ENCODE peak calls at places on chromosome 16, in nine cellular contexts. F is prostate gland, B is stomach, Z is spleen, G is heart left ventricle, X is body of pancreas, N is adrenal gland, Y is uterus, L is transverse colon. R is an unnamed sample. For H3K36me3, the result is how much of the 10 kb centered on the place peaks cover.

GRCh38 chr16:56999409-57000270 is 10.3 kb downstream of the NLRC5 start:
- DNase-seq in F (no peak), Z (peak), L (no peak), N (no peak), B (peak), G (no peak), X (no peak), Y (peak), R (no peak)

GRCh38 chr16:70523621-70524405 is at the start of gene SF3B3:
- DNase-seq in Y (peak), G (peak), N (peak), X (peak), F (peak), Z (peak), B (peak), L (peak), R (peak)

GRCh38 chr16:86584071-86584685 is 5.8 kb downstream of the FOXL1 start:
- DNase-seq in B (no peak), L (no peak), X (no peak), N (no peak), Z (no peak), F (no peak), Y (no peak), G (no peak), R (no peak)

GRCh38 chr16:5678371-5678770 is 580.8 kb upstream of the EEF2KMT start:
- DNase-seq in L (no peak), Y (no peak), B (no peak), N (no peak), Z (no peak), G (no peak), X (no peak), F (no peak), R (no peak)

GRCh38 chr16:66487580-66488235 is 60.6 kb downstream of the BEAN1 start:
- DNase-seq in G (no peak), B (peak), Z (no peak), L (no peak), F (no peak), Y (peak), N (no peak), X (no peak), R (no peak)

GRCh38 chr16:64687089-64687488 is 434.8 kb downstream of the CDH11 start:
- DNase-seq in Z (no peak), L (no peak), G (no peak), X (no peak), N (no peak), Y (no peak), B (no peak), F (no peak), R (no peak)

GRCh38 chr16:82344157-82344556 is 174.1 kb upstream of the MPHOSPH6 start:
- DNase-seq in Z (no peak), N (no peak), L (no peak), X (peak), F (peak), G (no peak), B (peak), Y (no peak), R (peak)

GRCh38 chr16:9109255-9109654 is 17.8 kb downstream of the HAPSTR1 start:
- DNase-seq in G (no peak), F (no peak), L (no peak), N (no peak), B (no peak), Y (no peak), Z (no peak), X (no peak), R (no peak)

GRCh38 chr16:58882292-58882691 is 148.2 kb upstream of the GOT2 start:
- DNase-seq in N (no peak), G (no peak), X (no peak), L (no peak), F (no peak), Z (no peak), B (no peak), Y (no peak), R (no peak)

GRCh38 chr16:80968386-80969113 is 38.1 kb downstream of the CMC2 start:
- DNase-seq in Z (no peak), L (no peak), X (no peak), F (no peak), Y (no peak), N (no peak), G (no peak), B (no peak), R (no peak)

GRCh38 chr16:53998024-53998810 is 288.4 kb downstream of the IRX3 start:
- DNase-seq in Z (no peak), L (no peak), B (no peak), X (no peak), F (no peak), G (no peak), Y (no peak), N (no peak), R (no peak)

GRCh38 chr16:83839561-83839960 is 31.8 kb downstream of the HSBP1 start:
- DNase-seq in X (no peak), Z (no peak), B (no peak), G (no peak), F (no peak), N (no peak), L (no peak), Y (no peak), R (no peak)

GRCh38 chr16:46763147-46763546 is 15.0 kb upstream of the MYLK3 start:
- DNase-seq in N (no peak), F (no peak), Z (peak), X (peak), L (no peak), G (peak), Y (no peak), B (no peak), R (no peak)

GRCh38 chr16:11768850-11769249 is 26.2 kb upstream of the TXNDC11 start:
- DNase-seq in N (no peak), Y (no peak), L (no peak), X (no peak), G (no peak), F (no peak), B (no peak), Z (no peak), R (no peak)

GRCh38 chr16:54460254-54460860 is 173.8 kb upstream of the IRX3 start:
- DNase-seq in F (no peak), L (no peak), Y (no peak), G (no peak), Z (no peak), N (no peak), X (no peak), B (no peak), R (no peak)

GRCh38 chr16:3259097-3259496 is 2.7 kb upstream of the MEFV start:
- DNase-seq in B (peak), Y (no peak), X (peak), Z (no peak), G (peak), L (peak), F (no peak), N (peak), R (peak)

GRCh38 chr16:3147046-3147756 is 12.4 kb downstream of the ZNF213 start:
- DNase-seq in Z (peak), N (no peak), F (no peak), L (no peak), X (no peak), B (no peak), G (peak), Y (no peak), R (no peak)

GRCh38 chr16:79163666-79164377 is 436.7 kb downstream of the MAF start:
- DNase-seq in F (no peak), Z (no peak), G (peak), X (no peak), L (peak), N (no peak), Y (no peak), B (no peak), R (no peak)

GRCh38 chr16:49788936-49789335 is 67.0 kb downstream of the ZNF423 start:
- DNase-seq in Y (peak), X (no peak), N (no peak), Z (no peak), B (no peak), F (no peak), G (no peak), L (no peak), R (no peak)

GRCh38 chr16:79601092-79601977 is 798 bp upstream of the MAF start:
- DNase-seq in B (peak), Z (peak), L (peak), Y (peak), N (peak), F (peak), X (peak), G (peak), R (peak)

GRCh38 chr16:11140466-11140865 is 115.5 kb downstream of the SOCS1 start:
- DNase-seq in Z (no peak), Y (no peak), F (no peak), N (no peak), L (no peak), G (no peak), B (no peak), X (no peak), R (no peak)

GRCh38 chr16:66035096-66035495 is 331.4 kb upstream of the CDH5 start:
- DNase-seq in Y (no peak), G (no peak), L (no peak), F (no peak), Z (no peak), N (no peak), B (no peak), X (no peak), R (no peak)

GRCh38 chr16:27230562-27230991 is 27.3 kb downstream of the KDM8 start:
- DNase-seq in N (no peak), B (peak), F (no peak), X (no peak), L (peak), G (no peak), Z (peak), Y (no peak), R (no peak)

GRCh38 chr16:89855301-89855945 is 18.0 kb upstream of the TCF25 start:
- DNase-seq in Y (no peak), F (no peak), Z (no peak), B (no peak), L (no peak), N (no peak), G (no peak), X (no peak), R (no peak)

GRCh38 chr16:71896688-71897368 is 1.5 kb downstream of the IST1 start:
- DNase-seq in X (no peak), Y (no peak), N (no peak), F (no peak), L (no peak), B (no peak), Z (no peak), G (no peak), R (no peak)

GRCh38 chr16:66344533-66345145 is 21.9 kb upstream of the CDH5 start:
- DNase-seq in X (peak), B (no peak), F (no peak), Z (peak), G (no peak), L (no peak), Y (no peak), N (no peak), R (peak)

GRCh38 chr16:25747160-25747758 is 55.5 kb downstream of the HS3ST4 start:
- DNase-seq in X (no peak), G (no peak), B (no peak), F (no peak), Y (no peak), Z (no peak), L (no peak), N (peak), R (peak)

GRCh38 chr16:2986623-2987188 is 6.5 kb upstream of the PKMYT1 start:
- DNase-seq in N (no peak), Y (no peak), X (no peak), G (no peak), L (no peak), Z (no peak), B (no peak), F (no peak), R (no peak)

GRCh38 chr16:48158296-48158695 is 2.5 kb upstream of the ABCC12 start:
- DNase-seq in N (no peak), F (no peak), X (no peak), L (no peak), B (no peak), G (no peak), Y (no peak), Z (no peak), R (no peak)

GRCh38 chr16:47055136-47055885 is 81.8 kb upstream of the DNAJA2 start:
- DNase-seq in N (no peak), Y (no peak), G (no peak), Z (peak), B (no peak), F (no peak), L (no peak), X (no peak), R (no peak)

GRCh38 chr16:79798416-79799053 is 198.0 kb upstream of the MAF start:
- DNase-seq in X (no peak), Y (no peak), G (no peak), Z (no peak), L (no peak), N (no peak), F (no peak), B (no peak), R (no peak)

GRCh38 chr16:46976550-46976949 is 3.1 kb upstream of the DNAJA2 start:
- DNase-seq in F (peak), N (no peak), G (no peak), Y (no peak), B (peak), X (peak), L (peak), Z (no peak), R (no peak)

GRCh38 chr16:14331020-14331419 is 259.9 kb downstream of the MRTFB start:
- DNase-seq in L (no peak), Z (no peak), N (no peak), Y (no peak), G (no peak), X (no peak), F (no peak), B (no peak), R (no peak)
- TF ChIP-seq POLR2A in L (no peak), Z (no peak), N (no peak), Y (no peak), G (no peak), X (no peak), F (no peak), B (no peak), R (no peak)

GRCh38 chr16:31186930-31187807 is 7.2 kb downstream of the FUS start:
- DNase-seq in Y (no peak), B (no peak), X (no peak), F (no peak), Z (peak), G (no peak), L (no peak), N (no peak), R (no peak)

GRCh38 chr16:31185339-31185738 is 5.4 kb downstream of the FUS start:
- DNase-seq in G (no peak), F (no peak), B (no peak), N (no peak), X (no peak), Z (no peak), L (no peak), Y (no peak), R (no peak)

GRCh38 chr16:31187808-31188189 is 7.9 kb downstream of the FUS start:
- DNase-seq in B (no peak), G (no peak), Z (peak), F (no peak), L (no peak), N (no peak), Y (no peak), X (no peak), R (no peak)

GRCh38 chr16:31184888-31185287 is 4.9 kb downstream of the FUS start:
- DNase-seq in N (no peak), F (no peak), Y (no peak), L (no peak), Z (peak), G (no peak), X (no peak), B (no peak), R (no peak)

DNA sequence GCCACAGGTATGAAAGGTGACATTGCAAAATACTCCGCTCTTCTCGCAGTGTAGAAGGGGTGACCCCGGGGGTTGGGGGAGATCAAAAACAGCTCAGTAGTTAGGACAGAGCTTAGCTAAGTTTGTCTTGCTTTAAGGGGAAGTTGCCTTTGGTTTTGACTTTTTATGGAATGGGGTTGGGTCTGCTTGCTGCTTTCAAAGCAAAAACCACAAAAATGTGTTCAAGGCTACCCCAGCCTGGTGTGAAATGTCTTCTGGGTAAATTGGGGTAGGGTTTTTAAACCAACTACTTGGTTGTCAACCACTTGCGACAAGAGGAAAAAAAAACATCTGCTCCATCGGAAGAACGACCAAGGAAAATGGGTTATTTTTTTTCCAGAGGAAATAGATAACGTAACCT is 6.2 kb downstream of the FUS start:
- DNase-seq in Y (no peak), Z (peak), B (no peak), G (no peak), L (no peak), N (no peak), F (no peak), X (no peak), R (no peak)
- H3K36me3 ChIP-seq in Y (under half), Z (under half), B (half or more), G (half or more), L (under half), N (under half), F (under half), X (half or more), R (under half)

GRCh38 chr16:67546761-67547422 is 15.4 kb upstream of the CTCF start:
- DNase-seq in X (peak), G (peak), Z (peak), Y (peak), F (peak), N (peak), L (peak), B (peak), R (peak)
- TF ChIP-seq POLR2A in X (peak), G (no peak), Z (no peak), Y (no peak), F (no peak), N (no peak), L (no peak), B (no peak), R (no peak)

GRCh38 chr16:1326380-1326779 is 7.1 kb upstream of the BAIAP3 start:
- DNase-seq in N (no peak), Y (no peak), B (no peak), L (no peak), F (no peak), X (no peak), Z (no peak), G (no peak), R (no peak)
- H3K36me3 ChIP-seq in N (under half), Y (under half), B (half or more), L (under half), F (under half), X (under half), Z (under half), G (under half), R (under half)

GRCh38 chr16:74743668-74744299 is 30.8 kb downstream of the FA2H start:
- DNase-seq in F (peak), Y (no peak), Z (peak), N (peak), L (peak), B (peak), X (peak), G (no peak), R (peak)
- TF ChIP-seq POLR2A in F (peak), Y (no peak), Z (no peak), N (peak), L (peak), B (no peak), X (peak), G (no peak), R (no peak)